ENCODE peak calls at places on chromosomes 6 and 20, in nine cellular contexts. One of them, this sample, is unnamed.

GRCh38 chr6:25866011-25866410 is 8.0 kb downstream of the SLC17A3 start:
- DNase-seq in A549: no peak
- DNase-seq in transverse colon: no peak
- DNase-seq in mesothelial cell of epicardium: no peak
- DNase-seq in choroid plexus epithelial cell: no peak
- DNase-seq in heart right ventricle: no peak
- DNase-seq in astrocyte of the spinal cord: no peak
- DNase-seq in HL-60: no peak
- DNase-seq in Caco-2: no peak
- DNase-seq in this sample: no peak

GRCh38 chr6:4941782-4942672 is 61.8 kb downstream of the RPP40 start:
- DNase-seq in A549: peak; percentile 74
- DNase-seq in transverse colon: no peak
- DNase-seq in mesothelial cell of epicardium: no peak
- DNase-seq in choroid plexus epithelial cell: peak; percentile 97
- DNase-seq in heart right ventricle: no peak
- DNase-seq in astrocyte of the spinal cord: peak; percentile 91
- DNase-seq in HL-60: peak; percentile 33
- DNase-seq in Caco-2: peak; percentile 10
- DNase-seq in this sample: peak; percentile 90

GRCh38 chr20:55888655-55889054 is 116.7 kb downstream of the CBLN4 start:
- DNase-seq in A549: no peak
- DNase-seq in transverse colon: no peak
- DNase-seq in mesothelial cell of epicardium: no peak
- DNase-seq in choroid plexus epithelial cell: no peak
- DNase-seq in heart right ventricle: no peak
- DNase-seq in astrocyte of the spinal cord: no peak
- DNase-seq in HL-60: no peak
- DNase-seq in Caco-2: peak; percentile 37
- DNase-seq in this sample: no peak

GRCh38 chr6:85866373-85866740 is 223.7 kb upstream of the SYNCRIP start:
- DNase-seq in A549: no peak
- DNase-seq in transverse colon: no peak
- DNase-seq in mesothelial cell of epicardium: no peak
- DNase-seq in choroid plexus epithelial cell: peak; percentile 18
- DNase-seq in heart right ventricle: no peak
- DNase-seq in astrocyte of the spinal cord: no peak
- DNase-seq in HL-60: no peak
- DNase-seq in Caco-2: no peak
- DNase-seq in this sample: no peak

GRCh38 chr6:157859775-157860504 is 36.9 kb downstream of the SNX9 start:
- DNase-seq in A549: no peak
- DNase-seq in transverse colon: no peak
- DNase-seq in mesothelial cell of epicardium: no peak
- DNase-seq in choroid plexus epithelial cell: no peak
- DNase-seq in heart right ventricle: no peak
- DNase-seq in astrocyte of the spinal cord: no peak
- DNase-seq in HL-60: no peak
- DNase-seq in Caco-2: no peak
- DNase-seq in this sample: no peak

GRCh38 chr6:112877134-112878100 is 530.3 kb downstream of the RFPL4B start:
- DNase-seq in A549: no peak
- DNase-seq in transverse colon: no peak
- DNase-seq in mesothelial cell of epicardium: no peak
- DNase-seq in choroid plexus epithelial cell: peak; percentile 92
- DNase-seq in heart right ventricle: no peak
- DNase-seq in astrocyte of the spinal cord: peak; percentile 92
- DNase-seq in HL-60: no peak
- DNase-seq in Caco-2: no peak
- DNase-seq in this sample: peak; percentile 81

GRCh38 chr6:53524455-53524815 is 20.5 kb downstream of the GCLC start:
- DNase-seq in A549: no peak
- DNase-seq in transverse colon: no peak
- DNase-seq in mesothelial cell of epicardium: no peak
- DNase-seq in choroid plexus epithelial cell: peak; percentile 64
- DNase-seq in heart right ventricle: no peak
- DNase-seq in astrocyte of the spinal cord: peak; percentile 51
- DNase-seq in HL-60: no peak
- DNase-seq in Caco-2: no peak
- DNase-seq in this sample: peak; percentile 45

GRCh38 chr20:11675920-11676617 is 241.6 kb upstream of the BTBD3 start:
- DNase-seq in A549: no peak
- DNase-seq in transverse colon: no peak
- DNase-seq in mesothelial cell of epicardium: no peak
- DNase-seq in choroid plexus epithelial cell: no peak
- DNase-seq in heart right ventricle: no peak
- DNase-seq in astrocyte of the spinal cord: peak; percentile 28
- DNase-seq in HL-60: no peak
- DNase-seq in Caco-2: no peak
- DNase-seq in this sample: no peak

GRCh38 chr6:163900570-163900969 is 486.1 kb downstream of the QKI start:
- DNase-seq in A549: no peak
- DNase-seq in transverse colon: no peak
- DNase-seq in mesothelial cell of epicardium: no peak
- DNase-seq in choroid plexus epithelial cell: peak; percentile 84
- DNase-seq in heart right ventricle: no peak
- DNase-seq in astrocyte of the spinal cord: peak; percentile 89
- DNase-seq in HL-60: no peak
- DNase-seq in Caco-2: no peak
- DNase-seq in this sample: peak; percentile 23

GRCh38 chr6:143941852-143942627 is 66.0 kb downstream of the PLAGL1 start:
- DNase-seq in A549: peak; percentile 44
- DNase-seq in transverse colon: peak; percentile 69
- DNase-seq in mesothelial cell of epicardium: peak; percentile 48
- DNase-seq in choroid plexus epithelial cell: peak; percentile 77
- DNase-seq in heart right ventricle: peak; percentile 48
- DNase-seq in astrocyte of the spinal cord: peak; percentile 52
- DNase-seq in HL-60: peak; percentile 64
- DNase-seq in Caco-2: peak; percentile 76
- DNase-seq in this sample: no peak

GRCh38 chr6:89509719-89510339 is 76.9 kb downstream of the ANKRD6 start:
- DNase-seq in A549: no peak
- DNase-seq in transverse colon: no peak
- DNase-seq in mesothelial cell of epicardium: no peak
- DNase-seq in choroid plexus epithelial cell: no peak
- DNase-seq in heart right ventricle: no peak
- DNase-seq in astrocyte of the spinal cord: no peak
- DNase-seq in HL-60: no peak
- DNase-seq in Caco-2: no peak
- DNase-seq in this sample: no peak

GRCh38 chr20:23142162-23143050 is 56.3 kb upstream of the CD93 start:
- DNase-seq in A549: no peak
- DNase-seq in transverse colon: no peak
- DNase-seq in mesothelial cell of epicardium: no peak
- DNase-seq in choroid plexus epithelial cell: no peak
- DNase-seq in heart right ventricle: no peak
- DNase-seq in astrocyte of the spinal cord: no peak
- DNase-seq in HL-60: peak; percentile 70
- DNase-seq in Caco-2: no peak
- DNase-seq in this sample: no peak

GRCh38 chr6:138891255-138891986 is 95.5 kb downstream of the ECT2L start:
- DNase-seq in A549: no peak
- DNase-seq in transverse colon: no peak
- DNase-seq in mesothelial cell of epicardium: no peak
- DNase-seq in choroid plexus epithelial cell: no peak
- DNase-seq in heart right ventricle: no peak
- DNase-seq in astrocyte of the spinal cord: peak; percentile 11
- DNase-seq in HL-60: no peak
- DNase-seq in Caco-2: no peak
- DNase-seq in this sample: no peak

GRCh38 chr6:53014034-53014433 is 18.9 kb upstream of the GSTA4 start:
- DNase-seq in A549: no peak
- DNase-seq in transverse colon: no peak
- DNase-seq in mesothelial cell of epicardium: no peak
- DNase-seq in choroid plexus epithelial cell: peak; percentile 68
- DNase-seq in heart right ventricle: no peak
- DNase-seq in astrocyte of the spinal cord: no peak
- DNase-seq in HL-60: no peak
- DNase-seq in Caco-2: no peak
- DNase-seq in this sample: peak; percentile 71

GRCh38 chr6:116278478-116278822 is 1.3 kb downstream of the TSPYL1 start:
- DNase-seq in A549: no peak
- DNase-seq in transverse colon: no peak
- DNase-seq in mesothelial cell of epicardium: no peak
- DNase-seq in choroid plexus epithelial cell: no peak
- DNase-seq in heart right ventricle: no peak
- DNase-seq in astrocyte of the spinal cord: no peak
- DNase-seq in HL-60: no peak
- DNase-seq in Caco-2: no peak
- DNase-seq in this sample: no peak

DNA sequence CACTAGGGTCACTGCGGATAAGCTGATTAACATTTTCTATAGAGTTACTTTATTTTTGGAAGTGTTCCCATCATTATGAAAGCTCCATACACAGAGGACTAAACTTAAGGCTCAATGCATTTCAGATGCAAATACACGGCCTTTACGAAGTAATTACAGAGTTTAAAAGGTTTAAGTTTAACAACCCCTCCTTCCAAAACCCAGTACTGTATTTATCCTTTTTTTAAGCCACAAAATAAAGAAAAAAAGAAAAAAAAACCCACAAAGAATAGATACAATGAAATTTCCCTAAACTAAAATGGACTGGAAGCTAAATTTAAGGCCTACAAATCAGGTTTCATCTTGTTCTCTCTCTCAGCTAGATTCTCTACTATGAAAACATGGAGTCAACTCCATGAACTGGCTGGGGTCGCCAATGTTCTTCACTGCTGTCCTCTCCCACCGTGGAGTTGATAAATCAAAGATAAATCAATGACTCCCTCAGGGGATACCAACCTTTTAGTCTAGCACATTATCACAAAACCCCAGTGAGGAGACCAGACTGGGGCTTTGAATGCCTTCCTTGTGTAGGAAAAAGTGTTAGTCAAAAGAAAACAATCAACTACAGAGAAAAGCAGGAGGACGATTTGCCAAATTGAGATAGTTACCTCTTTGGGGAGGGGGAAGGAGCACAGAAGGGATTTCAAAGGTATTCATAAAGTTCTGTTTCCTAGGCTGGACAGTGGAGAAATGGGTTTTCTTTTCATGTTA is 52.5 kb downstream of the TNFRSF21 start:
- DNase-seq in A549: no peak
- DNase-seq in transverse colon: no peak
- DNase-seq in mesothelial cell of epicardium: no peak
- DNase-seq in choroid plexus epithelial cell: no peak
- DNase-seq in heart right ventricle: no peak
- DNase-seq in astrocyte of the spinal cord: no peak
- DNase-seq in HL-60: no peak
- DNase-seq in Caco-2: no peak
- DNase-seq in this sample: no peak
- TF ChIP-seq CTCF in A549: no peak
- TF ChIP-seq CTCF in transverse colon: no peak
- TF ChIP-seq CTCF in mesothelial cell of epicardium: no peak
- TF ChIP-seq CTCF in choroid plexus epithelial cell: no peak
- TF ChIP-seq CTCF in heart right ventricle: no peak
- TF ChIP-seq CTCF in astrocyte of the spinal cord: no peak
- TF ChIP-seq CTCF in HL-60: no peak
- TF ChIP-seq CTCF in Caco-2: no peak
- TF ChIP-seq CTCF in this sample: no peak

DNA sequence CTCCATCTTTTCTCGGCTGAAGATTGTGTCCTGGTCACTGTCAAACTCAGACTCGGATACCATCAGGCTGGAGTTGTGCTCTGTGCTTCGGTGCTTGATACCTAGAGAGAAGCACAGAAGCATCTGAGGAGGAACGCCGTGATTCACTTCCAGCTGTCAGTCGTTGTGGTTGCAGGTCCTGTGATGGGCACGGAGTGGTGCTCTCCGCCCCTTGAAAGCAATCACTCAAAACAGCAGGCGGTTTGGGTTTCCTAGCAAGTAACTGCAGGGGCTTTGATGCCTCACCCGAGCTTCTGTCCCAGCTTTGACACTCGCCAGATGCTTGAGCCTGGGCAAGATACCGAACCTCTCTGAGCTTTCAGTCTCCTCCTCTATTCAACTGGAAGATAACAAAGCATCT is 52.5 kb downstream of the ALDH5A1 start:
- DNase-seq in A549: no peak
- DNase-seq in transverse colon: no peak
- DNase-seq in mesothelial cell of epicardium: no peak
- DNase-seq in choroid plexus epithelial cell: peak; percentile 35
- DNase-seq in heart right ventricle: no peak
- DNase-seq in astrocyte of the spinal cord: no peak
- DNase-seq in HL-60: peak; percentile 21
- DNase-seq in Caco-2: no peak
- DNase-seq in this sample: no peak
- TF ChIP-seq CTCF in A549: no peak
- TF ChIP-seq CTCF in transverse colon: no peak
- TF ChIP-seq CTCF in mesothelial cell of epicardium: no peak
- TF ChIP-seq CTCF in choroid plexus epithelial cell: no peak
- TF ChIP-seq CTCF in heart right ventricle: no peak
- TF ChIP-seq CTCF in astrocyte of the spinal cord: no peak
- TF ChIP-seq CTCF in HL-60: no peak
- TF ChIP-seq CTCF in Caco-2: no peak
- TF ChIP-seq CTCF in this sample: no peak

DNA sequence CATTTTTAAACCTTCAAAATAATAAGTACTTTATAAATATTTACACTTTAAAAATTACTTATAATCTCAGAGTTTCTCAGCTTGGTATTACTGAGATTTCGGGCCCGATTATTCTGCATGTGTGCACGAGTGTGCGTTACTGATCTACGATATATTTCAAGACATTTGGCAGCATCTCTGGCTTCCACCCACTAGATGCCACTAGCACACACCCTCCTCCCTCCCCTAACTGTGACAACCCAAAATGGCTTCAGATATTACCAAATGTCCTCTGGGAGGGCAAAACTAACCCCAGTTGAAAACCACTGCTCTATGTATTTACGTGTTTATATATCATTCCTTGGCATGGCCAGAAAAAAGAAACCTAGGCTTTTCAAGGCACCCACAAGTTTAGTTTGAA is 95.9 kb downstream of the FYN start:
- DNase-seq in A549: no peak
- DNase-seq in transverse colon: no peak
- DNase-seq in mesothelial cell of epicardium: no peak
- DNase-seq in choroid plexus epithelial cell: no peak
- DNase-seq in heart right ventricle: no peak
- DNase-seq in astrocyte of the spinal cord: no peak
- DNase-seq in HL-60: no peak
- DNase-seq in Caco-2: peak; percentile 10
- DNase-seq in this sample: no peak
- TF ChIP-seq CTCF in A549: no peak
- TF ChIP-seq CTCF in transverse colon: no peak
- TF ChIP-seq CTCF in mesothelial cell of epicardium: no peak
- TF ChIP-seq CTCF in choroid plexus epithelial cell: no peak
- TF ChIP-seq CTCF in heart right ventricle: no peak
- TF ChIP-seq CTCF in astrocyte of the spinal cord: peak; percentile 2
- TF ChIP-seq CTCF in HL-60: no peak
- TF ChIP-seq CTCF in Caco-2: peak; percentile 15
- TF ChIP-seq CTCF in this sample: peak; percentile 18

DNA sequence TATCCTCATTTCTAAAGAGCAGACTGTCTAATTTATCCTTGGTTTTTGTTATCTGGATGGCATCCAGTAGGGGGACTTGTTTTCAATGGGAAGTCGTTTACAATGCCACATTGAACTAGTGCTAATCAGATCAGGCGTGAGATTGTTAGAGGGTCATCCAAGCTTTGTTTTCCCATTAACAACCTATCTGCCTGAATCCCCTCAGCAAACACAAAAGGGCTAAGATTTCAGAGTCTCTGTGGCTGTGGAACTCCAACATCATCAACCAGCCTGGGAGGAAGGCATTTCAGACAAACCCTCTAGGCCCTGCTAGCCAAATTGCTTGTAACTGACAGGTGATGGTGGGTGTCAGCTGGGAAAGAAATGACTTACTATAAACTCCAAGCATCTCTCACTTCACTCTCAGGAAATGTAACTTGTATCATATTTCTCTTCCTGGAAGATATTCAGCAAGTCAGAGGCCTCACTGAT is 47.7 kb downstream of the COL19A1 start:
- DNase-seq in A549: no peak
- DNase-seq in transverse colon: no peak
- DNase-seq in mesothelial cell of epicardium: no peak
- DNase-seq in choroid plexus epithelial cell: peak; percentile 49
- DNase-seq in heart right ventricle: no peak
- DNase-seq in astrocyte of the spinal cord: no peak
- DNase-seq in HL-60: no peak
- DNase-seq in Caco-2: no peak
- DNase-seq in this sample: no peak
- TF ChIP-seq CTCF in A549: no peak
- TF ChIP-seq CTCF in transverse colon: no peak
- TF ChIP-seq CTCF in mesothelial cell of epicardium: no peak
- TF ChIP-seq CTCF in choroid plexus epithelial cell: no peak
- TF ChIP-seq CTCF in heart right ventricle: no peak
- TF ChIP-seq CTCF in astrocyte of the spinal cord: peak; percentile 10
- TF ChIP-seq CTCF in HL-60: no peak
- TF ChIP-seq CTCF in Caco-2: peak; percentile 30
- TF ChIP-seq CTCF in this sample: no peak

This sample was measured in AG04449.